ENCODE peak calls at places on chromosomes 11 and 22, in eight cellular contexts. One of them, this sample, is unnamed.

GRCh38 chr22:22833059-22833458 is 54.6 kb upstream of the IGLL5 start:
- DNase-seq in AG10803: no peak
- DNase-seq in lower lobe of right lung: no peak
- DNase-seq in uterus: no peak
- DNase-seq in heart left ventricle: no peak
- DNase-seq in fibroblast of mammary gland: no peak
- DNase-seq in ovary: no peak
- DNase-seq in A549: no peak
- DNase-seq in this sample: no peak

GRCh38 chr11:114090225-114090624 is 30.7 kb downstream of the ZBTB16 start:
- DNase-seq in AG10803: no peak
- DNase-seq in lower lobe of right lung: no peak
- DNase-seq in uterus: no peak
- DNase-seq in heart left ventricle: no peak
- DNase-seq in fibroblast of mammary gland: no peak
- DNase-seq in ovary: no peak
- DNase-seq in A549: no peak
- DNase-seq in this sample: no peak

GRCh38 chr22:46514592-46515207 is 22.7 kb downstream of the CELSR1 start:
- DNase-seq in AG10803: peak
- DNase-seq in lower lobe of right lung: no peak
- DNase-seq in uterus: no peak
- DNase-seq in heart left ventricle: no peak
- DNase-seq in fibroblast of mammary gland: peak
- DNase-seq in ovary: no peak
- DNase-seq in A549: peak
- DNase-seq in this sample: no peak

GRCh38 chr11:61281581-61282250 is 13.4 kb downstream of the VWCE start:
- DNase-seq in AG10803: no peak
- DNase-seq in lower lobe of right lung: no peak
- DNase-seq in uterus: peak
- DNase-seq in heart left ventricle: no peak
- DNase-seq in fibroblast of mammary gland: no peak
- DNase-seq in ovary: peak
- DNase-seq in A549: peak
- DNase-seq in this sample: no peak

GRCh38 chr11:112996924-112997323 is 35.7 kb downstream of the NCAM1 start:
- DNase-seq in AG10803: no peak
- DNase-seq in lower lobe of right lung: no peak
- DNase-seq in uterus: no peak
- DNase-seq in heart left ventricle: no peak
- DNase-seq in fibroblast of mammary gland: no peak
- DNase-seq in ovary: no peak
- DNase-seq in A549: no peak
- DNase-seq in this sample: no peak

GRCh38 chr11:117827521-117828511 is 3.3 kb upstream of the FXYD2 start:
- DNase-seq in AG10803: no peak
- DNase-seq in lower lobe of right lung: no peak
- DNase-seq in uterus: peak
- DNase-seq in heart left ventricle: peak
- DNase-seq in fibroblast of mammary gland: no peak
- DNase-seq in ovary: peak
- DNase-seq in A549: no peak
- DNase-seq in this sample: no peak

GRCh38 chr11:7537260-7537659 is 23.5 kb downstream of the PPFIBP2 start:
- DNase-seq in AG10803: no peak
- DNase-seq in lower lobe of right lung: no peak
- DNase-seq in uterus: no peak
- DNase-seq in heart left ventricle: no peak
- DNase-seq in fibroblast of mammary gland: no peak
- DNase-seq in ovary: no peak
- DNase-seq in A549: no peak
- DNase-seq in this sample: no peak

GRCh38 chr11:112320668-112321067 is 60.0 kb upstream of the PLET1 start:
- DNase-seq in AG10803: peak
- DNase-seq in lower lobe of right lung: peak
- DNase-seq in uterus: peak
- DNase-seq in heart left ventricle: peak
- DNase-seq in fibroblast of mammary gland: peak
- DNase-seq in ovary: peak
- DNase-seq in A549: no peak
- DNase-seq in this sample: peak

GRCh38 chr11:79116600-79116999 is 324.2 kb downstream of the TENM4 start:
- DNase-seq in AG10803: no peak
- DNase-seq in lower lobe of right lung: no peak
- DNase-seq in uterus: no peak
- DNase-seq in heart left ventricle: no peak
- DNase-seq in fibroblast of mammary gland: no peak
- DNase-seq in ovary: no peak
- DNase-seq in A549: no peak
- DNase-seq in this sample: no peak

GRCh38 chr11:85698195-85698594 is 12.2 kb upstream of the CCDC89 start:
- DNase-seq in AG10803: no peak
- DNase-seq in lower lobe of right lung: no peak
- DNase-seq in uterus: no peak
- DNase-seq in heart left ventricle: no peak
- DNase-seq in fibroblast of mammary gland: peak
- DNase-seq in ovary: no peak
- DNase-seq in A549: no peak
- DNase-seq in this sample: no peak

GRCh38 chr22:17217179-17217578 is 2.1 kb downstream of the ADA2 start:
- DNase-seq in AG10803: no peak
- DNase-seq in lower lobe of right lung: no peak
- DNase-seq in uterus: no peak
- DNase-seq in heart left ventricle: no peak
- DNase-seq in fibroblast of mammary gland: no peak
- DNase-seq in ovary: no peak
- DNase-seq in A549: no peak
- DNase-seq in this sample: no peak
- H3K4me3 ChIP-seq in AG10803: no peak
- H3K4me3 ChIP-seq in lower lobe of right lung: peak
- H3K4me3 ChIP-seq in uterus: no peak
- H3K4me3 ChIP-seq in heart left ventricle: no peak
- H3K4me3 ChIP-seq in fibroblast of mammary gland: no peak
- H3K4me3 ChIP-seq in ovary: no peak
- H3K4me3 ChIP-seq in A549: no peak
- H3K4me3 ChIP-seq in this sample: no peak

DNA sequence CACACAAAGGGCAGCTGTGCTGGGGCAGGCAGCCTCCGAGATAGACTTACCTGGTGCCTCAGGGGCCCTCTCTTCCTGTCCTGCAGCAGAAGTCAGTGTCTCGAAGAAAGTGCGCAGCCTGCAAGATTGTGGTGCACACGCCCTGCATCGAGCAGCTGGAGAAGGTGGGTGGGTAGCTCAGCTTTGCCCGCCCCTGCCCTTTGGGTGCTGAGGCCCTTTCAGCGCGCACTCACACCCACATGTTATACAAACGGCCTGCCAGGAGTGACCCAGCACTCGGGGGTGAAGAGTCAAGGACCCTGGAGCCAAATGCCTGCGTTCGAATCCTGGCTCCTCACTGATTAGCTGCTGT is 13.6 kb upstream of the MDK start:
- DNase-seq in AG10803: no peak
- DNase-seq in lower lobe of right lung: no peak
- DNase-seq in uterus: no peak
- DNase-seq in heart left ventricle: no peak
- DNase-seq in fibroblast of mammary gland: no peak
- DNase-seq in ovary: no peak
- DNase-seq in A549: no peak
- DNase-seq in this sample: no peak
- TF ChIP-seq CTCF in AG10803: no peak
- TF ChIP-seq CTCF in lower lobe of right lung: peak
- TF ChIP-seq CTCF in uterus: no peak
- TF ChIP-seq CTCF in heart left ventricle: no peak
- TF ChIP-seq CTCF in fibroblast of mammary gland: no peak
- TF ChIP-seq CTCF in ovary: no peak
- TF ChIP-seq CTCF in A549: peak
- TF ChIP-seq CTCF in this sample: no peak

DNA sequence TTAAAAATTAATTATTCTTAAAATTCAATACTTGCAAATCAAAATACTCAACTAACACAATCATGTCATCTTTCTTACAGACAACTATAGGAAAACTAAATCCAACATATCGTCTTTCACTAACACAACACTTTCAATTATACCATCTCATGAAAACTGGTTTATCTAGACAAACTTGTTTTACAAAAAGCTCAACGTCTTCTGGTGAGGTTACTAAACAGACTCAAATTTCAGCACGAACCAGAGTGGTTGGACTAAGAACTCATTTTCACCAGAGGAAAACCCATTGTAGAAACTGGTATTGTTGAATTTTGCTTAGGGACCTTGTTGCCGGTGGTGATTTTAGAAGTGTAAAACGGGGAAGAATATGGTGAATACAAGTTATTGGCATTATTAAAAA is 52.2 kb downstream of the NUP98 start:
- DNase-seq in AG10803: no peak
- DNase-seq in lower lobe of right lung: no peak
- DNase-seq in uterus: no peak
- DNase-seq in heart left ventricle: no peak
- DNase-seq in fibroblast of mammary gland: no peak
- DNase-seq in ovary: no peak
- DNase-seq in A549: no peak
- DNase-seq in this sample: no peak
- H3K4me3 ChIP-seq in AG10803: no peak
- H3K4me3 ChIP-seq in lower lobe of right lung: no peak
- H3K4me3 ChIP-seq in uterus: no peak
- H3K4me3 ChIP-seq in heart left ventricle: no peak
- H3K4me3 ChIP-seq in fibroblast of mammary gland: no peak
- H3K4me3 ChIP-seq in ovary: no peak
- H3K4me3 ChIP-seq in A549: no peak
- H3K4me3 ChIP-seq in this sample: no peak

DNA sequence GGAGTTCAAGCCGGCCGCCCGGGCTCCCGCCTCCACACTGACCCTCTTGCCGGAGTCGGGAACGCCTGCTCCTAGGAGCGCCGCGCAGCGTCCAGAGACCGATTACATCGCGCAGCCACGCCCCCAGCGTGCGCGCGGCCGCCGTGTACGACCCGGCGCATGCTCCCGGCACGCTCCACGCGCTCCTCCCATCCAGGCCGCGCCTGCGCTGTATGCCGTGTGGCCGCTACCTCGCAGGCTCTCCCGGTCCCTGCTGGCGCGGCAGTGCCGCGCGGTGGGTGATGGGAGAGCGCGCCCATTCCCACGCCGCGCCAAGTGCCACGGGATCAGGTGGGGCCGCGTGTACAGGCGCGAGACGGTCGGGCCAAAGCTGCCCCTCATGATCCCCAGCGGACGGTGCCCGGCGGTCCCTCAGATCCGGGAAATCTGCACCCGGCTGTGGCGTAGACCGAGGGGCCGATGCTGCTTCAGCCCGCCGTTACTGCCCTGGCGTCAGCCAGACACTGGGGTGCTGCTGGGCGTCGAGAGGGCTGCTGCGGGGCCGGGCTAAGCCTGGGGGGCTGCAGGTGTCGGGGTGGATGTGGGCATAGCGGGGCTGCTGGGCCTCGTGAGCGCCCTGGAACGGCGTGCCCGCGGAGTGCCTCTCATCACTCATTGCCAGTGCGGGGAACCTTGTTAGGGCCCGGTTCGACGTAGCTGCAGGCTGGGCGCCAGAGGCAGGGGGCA is at the start of the genes GNB1L and RTL10:
- DNase-seq in AG10803: peak
- DNase-seq in lower lobe of right lung: peak
- DNase-seq in uterus: peak
- DNase-seq in heart left ventricle: peak
- DNase-seq in fibroblast of mammary gland: peak
- DNase-seq in ovary: peak
- DNase-seq in A549: peak
- DNase-seq in this sample: peak
- TF ChIP-seq CTCF in AG10803: no peak
- TF ChIP-seq CTCF in lower lobe of right lung: peak
- TF ChIP-seq CTCF in uterus: peak
- TF ChIP-seq CTCF in heart left ventricle: peak
- TF ChIP-seq CTCF in fibroblast of mammary gland: no peak
- TF ChIP-seq CTCF in ovary: no peak
- TF ChIP-seq CTCF in A549: no peak
- TF ChIP-seq CTCF in this sample: peak

GRCh38 chr11:1310772-1311468 is 1.5 kb upstream of the TOLLIP start:
- DNase-seq in AG10803: no peak
- DNase-seq in lower lobe of right lung: no peak
- DNase-seq in uterus: no peak
- DNase-seq in heart left ventricle: no peak
- DNase-seq in fibroblast of mammary gland: no peak
- DNase-seq in ovary: no peak
- DNase-seq in A549: no peak
- DNase-seq in this sample: no peak
- H3K4me3 ChIP-seq in AG10803: no peak
- H3K4me3 ChIP-seq in lower lobe of right lung: peak
- H3K4me3 ChIP-seq in uterus: no peak
- H3K4me3 ChIP-seq in heart left ventricle: no peak
- H3K4me3 ChIP-seq in fibroblast of mammary gland: no peak
- H3K4me3 ChIP-seq in ovary: peak
- H3K4me3 ChIP-seq in A549: no peak
- H3K4me3 ChIP-seq in this sample: no peak